ENCODE peak calls at places on chromosomes 11 and 22, in seven cellular contexts. A is substantia nigra; Y is non-pigmented ciliary epithelial cell; J is stimulated activated CD8-positive, alpha-beta memory T cell treated with anti-CD3 and anti-CD28 coated beads, Interleukin-4, amount 100 ng/mL, for 24 hours; Q is midbrain; S is NCI-H1105 treated with DMSO at 0.1 percent for 48 hours; T is Kasumi-1. Z is an unnamed sample.

GRCh38 chr11:77167111-77167626 is 39.1 kb downstream of the MYO7A start:
- DNase-seq in J (no peak), T (no peak), Y (no peak), Q (no peak), A (no peak), S (no peak), Z (no peak)

GRCh38 chr11:78698612-78699011 is 123.9 kb upstream of the NARS2 start:
- DNase-seq in S (no peak), J (no peak), Y (peak; percentile 44), Q (no peak), A (no peak), T (no peak), Z (no peak)

GRCh38 chr11:121741954-121742361 is 289.2 kb upstream of the SORL1-AS1 start:
- DNase-seq in Q (peak; percentile 70), S (no peak), A (peak; percentile 62), Y (no peak), J (no peak), T (no peak), Z (no peak)

GRCh38 chr11:94639901-94640721 is 72.9 kb downstream of the PIWIL4 start:
- DNase-seq in T (no peak), Y (no peak), S (no peak), J (no peak), Q (no peak), A (no peak), Z (no peak)

GRCh38 chr11:287821-288327 is 1.1 kb upstream of the PGGHG start:
- DNase-seq in J (no peak), A (no peak), T (no peak), S (no peak), Y (no peak), Q (no peak), Z (no peak)

GRCh38 chr11:103536335-103536722 is 427.1 kb downstream of the DYNC2H1 start:
- DNase-seq in Y (no peak), S (no peak), T (no peak), J (no peak), A (no peak), Q (no peak), Z (no peak)

GRCh38 chr11:66727883-66728759 is 895 bp downstream of the SPTBN2 start:
- DNase-seq in A (no peak), Q (no peak), J (no peak), Y (no peak), S (no peak), T (no peak), Z (no peak)

GRCh38 chr11:110295086-110295485 is 1.3 kb downstream of the RDX start:
- DNase-seq in J (no peak), A (no peak), Y (no peak), Q (peak; percentile 60), S (peak; percentile 9), T (no peak), Z (no peak)

GRCh38 chr11:133952199-133953190 is 4.3 kb downstream of the IGSF9B start:
- DNase-seq in T (no peak), Y (no peak), S (no peak), Q (no peak), J (no peak), A (no peak), Z (no peak)

GRCh38 chr11:102485095-102485722 is 32.6 kb upstream of the TMEM123 start:
- DNase-seq in A (no peak), Y (no peak), J (no peak), S (no peak), T (no peak), Q (no peak), Z (no peak)

GRCh38 chr22:37088108-37088605 is 21.4 kb downstream of the TMPRSS6 start:
- DNase-seq in Y (no peak), T (no peak), J (no peak), A (no peak), S (no peak), Q (no peak), Z (no peak)

GRCh38 chr11:94788396-94788795 is 20.2 kb downstream of the AMOTL1 start:
- DNase-seq in Y (no peak), J (no peak), A (no peak), S (no peak), T (no peak), Q (no peak), Z (no peak)

GRCh38 chr11:99098751-99099150 is 78.0 kb downstream of the CNTN5 start:
- DNase-seq in S (no peak), A (no peak), T (no peak), Q (no peak), J (no peak), Y (no peak), Z (no peak)

GRCh38 chr11:64286801-64287159 is 1.1 kb downstream of the GPR137 start:
- DNase-seq in A (no peak), Q (no peak), J (no peak), T (no peak), S (no peak), Y (no peak), Z (no peak)

GRCh38 chr11:93614111-93614784 is 47.2 kb upstream of the CEP295 start:
- DNase-seq in T (no peak), J (no peak), A (no peak), S (no peak), Q (no peak), Y (no peak), Z (no peak)

GRCh38 chr11:45930031-45930794 is 7.8 kb downstream of the LARGE2 start:
- DNase-seq in Y (no peak), A (no peak), S (peak; percentile 85), T (peak; percentile 84), Q (peak; percentile 40), J (no peak), Z (no peak)

GRCh38 chr22:29842740-29843139 is 4.7 kb upstream of the ASCC2 start:
- DNase-seq in Y (peak; percentile 78), A (no peak), S (no peak), Q (no peak), J (no peak), T (no peak), Z (peak; percentile 18)

GRCh38 chr11:127042445-127042844 is 41.9 kb upstream of the KIRREL3 start:
- DNase-seq in A (no peak), S (no peak), Q (no peak), Y (no peak), T (no peak), J (no peak), Z (no peak)

GRCh38 chr11:67354314-67355022 is 1.1 kb upstream of the POLD4 start:
- DNase-seq in S (no peak), T (no peak), Y (peak; percentile 88), A (no peak), Q (no peak), J (no peak), Z (peak; percentile 72)

GRCh38 chr22:45308624-45309421 is 911 bp upstream of the FAM118A start:
- DNase-seq in T (no peak), S (no peak), A (no peak), Y (no peak), J (no peak), Q (no peak), Z (no peak)

GRCh38 chr11:70466154-70466553 is 67.8 kb downstream of the CTTN start:
- DNase-seq in Y (no peak), T (no peak), J (no peak), S (no peak), Q (no peak), A (no peak), Z (no peak)

GRCh38 chr22:36383110-36383581 is 4.6 kb downstream of the MYH9 start:
- DNase-seq in Q (no peak), T (no peak), J (no peak), Y (peak; percentile 81), A (no peak), S (no peak), Z (no peak)

GRCh38 chr11:92136792-92137191 is 87.8 kb upstream of the FAT3 start:
- DNase-seq in J (no peak), Y (no peak), T (no peak), A (no peak), Q (no peak), S (no peak), Z (no peak)

GRCh38 chr11:87180743-87181142 is 143.0 kb downstream of the TMEM135 start:
- DNase-seq in Q (no peak), Y (peak; percentile 5), T (no peak), S (no peak), A (no peak), J (no peak), Z (no peak)

GRCh38 chr11:96197801-96198465 is 145.1 kb downstream of the MAML2 start:
- DNase-seq in Q (peak; percentile 14), Y (no peak), S (no peak), A (no peak), T (no peak), J (no peak), Z (no peak)

GRCh38 chr22:36741204-36741793 is 34.6 kb downstream of the IFT27 start:
- DNase-seq in A (no peak), Q (no peak), T (no peak), Y (no peak), J (no peak), S (no peak), Z (no peak)

Z was measured in GOT3.